ENCODE peak calls at places on chromosome 10, in five cellular contexts. V, I, H, X and Q are unnamed samples.
A peak's percentile ranks its signal among the peaks of the same experiment; 100 is the strongest.

GRCh38 chr10:3778708-3779108 is 6.3 kb downstream of the KLF6 start:
- DNase-seq in V (peak; percentile 62), I (no peak), H (peak; percentile 12), X (peak; percentile 33), Q (peak; percentile 49)

GRCh38 chr10:326894-327635 is 191.8 kb downstream of the ZMYND11 start:
- DNase-seq in V (no peak), I (no peak), H (no peak), X (no peak), Q (no peak)

GRCh38 chr10:95236068-95236903 is 42.2 kb downstream of the ACSM6 start:
- DNase-seq in V (peak; percentile 81), I (no peak), H (peak; percentile 85), X (peak; percentile 83), Q (peak; percentile 59)

GRCh38 chr10:71829171-71829570 is 21.9 kb downstream of the PSAP start:
- DNase-seq in V (no peak), I (peak; percentile 88), H (no peak), X (no peak), Q (peak; percentile 53)

GRCh38 chr10:78371118-78371517 is 337.5 kb downstream of the RPS24 start:
- DNase-seq in V (no peak), I (no peak), H (peak; percentile 19), X (no peak), Q (peak; percentile 10)

GRCh38 chr10:29877798-29878491 is 181.4 kb downstream of the JCAD start:
- DNase-seq in V (no peak), I (no peak), H (no peak), X (no peak), Q (no peak)

GRCh38 chr10:28432210-28432676 is 100.7 kb upstream of the WAC start:
- DNase-seq in V (peak; percentile 65), I (peak; percentile 2), H (peak; percentile 49), X (peak; percentile 53), Q (peak; percentile 82)

GRCh38 chr10:13784067-13784466 is 197.3 kb downstream of the PRPF18 start:
- DNase-seq in V (no peak), I (no peak), H (peak; percentile 30), X (peak; percentile 62), Q (peak; percentile 67)

GRCh38 chr10:15236340-15236739 is 67.8 kb upstream of the NMT2 start:
- DNase-seq in V (peak; percentile 27), I (no peak), H (peak; percentile 15), X (no peak), Q (peak; percentile 38)

GRCh38 chr10:74099836-74100235 is 50.8 kb downstream of the AP3M1 start:
- DNase-seq in V (no peak), I (no peak), H (no peak), X (peak; percentile 74), Q (no peak)

GRCh38 chr10:74107391-74107790 is 43.2 kb downstream of the AP3M1 start:
- DNase-seq in V (no peak), I (no peak), H (no peak), X (no peak), Q (no peak)

GRCh38 chr10:74104480-74104879 is 46.1 kb downstream of the AP3M1 start:
- DNase-seq in V (no peak), I (no peak), H (no peak), X (no peak), Q (no peak)

GRCh38 chr10:74104996-74105395 is 45.6 kb downstream of the AP3M1 start:
- DNase-seq in V (no peak), I (no peak), H (no peak), X (no peak), Q (no peak)

DNA sequence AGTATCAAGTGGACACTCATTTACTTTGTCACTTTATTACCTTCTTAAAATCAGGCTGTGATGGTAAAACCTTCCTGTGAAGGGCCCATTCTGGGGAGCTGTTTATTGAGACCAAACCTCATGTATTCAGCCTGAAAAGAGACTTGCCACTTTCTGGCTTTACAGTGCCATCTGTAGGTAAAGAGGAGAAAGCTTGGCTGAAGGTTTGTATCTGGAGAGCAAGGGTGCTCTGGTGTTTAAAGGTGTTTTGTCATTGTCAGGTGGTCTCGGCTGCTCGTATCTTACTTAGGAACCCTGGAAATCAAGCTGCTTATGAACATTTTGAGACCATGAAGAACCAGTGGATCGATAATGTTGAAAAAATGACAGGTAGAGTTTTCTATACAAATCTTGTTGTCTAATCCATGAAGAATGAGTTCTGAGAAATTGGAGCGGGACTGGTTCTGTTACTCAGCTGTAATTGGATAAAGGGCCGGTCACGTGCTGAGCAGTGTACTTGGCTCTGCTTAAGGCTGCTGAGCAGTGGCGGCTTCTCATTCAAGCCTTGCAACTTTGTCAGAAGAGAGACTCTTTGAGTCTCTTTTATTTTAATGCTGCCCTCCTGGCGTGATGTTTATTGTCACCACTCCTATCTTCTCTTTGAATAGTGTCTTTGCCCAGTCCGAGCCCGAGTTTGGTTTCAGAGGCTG is 46.9 kb downstream of the AP3M1 start:
- DNase-seq in V (peak; percentile 47), I (no peak), H (no peak), X (no peak), Q (peak; percentile 71)
- TF ChIP-seq CTCF in V (peak; percentile 60), I (peak; percentile 20), H (peak; percentile 27), X (peak; percentile 34), Q (peak; percentile 68)

GRCh38 chr10:21518629-21519321 is 6.7 kb downstream of the SKIDA1 start:
- DNase-seq in V (peak; percentile 61), I (no peak), H (peak; percentile 71), X (peak; percentile 36), Q (peak; percentile 49)

GRCh38 chr10:21517134-21517982 is 8.1 kb downstream of the SKIDA1 start:
- DNase-seq in V (peak; percentile 68), I (no peak), H (peak; percentile 64), X (peak; percentile 40), Q (peak; percentile 65)

GRCh38 chr10:21519981-21520436 is 5.5 kb downstream of the SKIDA1 start:
- DNase-seq in V (peak; percentile 86), I (no peak), H (peak; percentile 85), X (peak; percentile 69), Q (peak; percentile 85)

GRCh38 chr10:21517983-21518628 is 7.4 kb downstream of the SKIDA1 start:
- DNase-seq in V (peak; percentile 83), I (no peak), H (peak; percentile 73), X (peak; percentile 58), Q (peak; percentile 65)

GRCh38 chr10:21519327-21519933 is 6.1 kb downstream of the SKIDA1 start:
- DNase-seq in V (no peak), I (no peak), H (no peak), X (no peak), Q (no peak)
- H3K4me3 ChIP-seq in V (peak overlapping the region; percentile 40), I (no peak overlapping the region), H (peak overlapping the region; percentile 70), X (peak overlapping the region; percentile 39), Q (peak overlapping the region; percentile 61)

DNA sequence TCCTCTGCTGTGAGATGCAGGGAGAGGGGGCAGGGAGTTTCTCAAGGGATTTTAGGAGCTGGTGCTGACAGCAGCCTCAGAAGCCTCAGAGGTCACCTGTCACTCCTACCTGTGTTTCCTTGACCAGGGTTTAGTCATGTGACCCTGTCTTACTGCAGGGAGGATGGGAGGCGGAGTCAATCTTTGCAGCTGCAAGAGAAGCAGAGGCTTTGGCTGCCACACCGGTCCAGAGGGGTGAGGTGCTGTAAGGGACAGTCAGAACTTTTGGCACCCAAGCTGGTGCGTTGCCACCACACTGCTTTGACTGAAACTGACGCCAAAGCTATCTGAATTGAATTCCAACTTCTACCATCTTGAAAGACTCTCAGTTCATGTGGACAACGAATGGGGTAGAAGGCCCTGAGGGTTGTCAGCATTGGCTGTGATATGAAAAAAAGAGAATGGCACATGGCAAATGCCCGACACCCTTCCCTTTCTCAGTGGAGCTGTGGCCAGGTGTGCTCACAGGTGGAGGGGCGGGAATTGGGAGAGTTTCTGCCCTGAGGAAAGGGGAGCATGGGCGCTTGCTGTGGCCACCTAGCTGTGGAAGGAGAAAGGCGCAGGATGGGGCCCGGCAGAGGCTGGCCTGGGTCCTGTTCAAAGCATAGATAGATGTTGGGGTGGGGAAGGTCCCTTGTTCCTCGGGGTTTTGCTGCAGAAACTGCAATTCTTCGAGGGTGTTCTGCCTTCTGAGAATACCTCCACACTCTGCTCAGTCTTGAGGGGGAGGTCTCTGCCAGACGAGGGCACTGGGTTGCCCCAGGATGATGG is 69.3 kb downstream of the ARHGAP22 start:
- DNase-seq in V (no peak), I (no peak), H (no peak), X (no peak), Q (no peak)
- TF ChIP-seq CTCF in V (peak; percentile 28), I (peak; percentile 6), H (no peak), X (no peak), Q (peak; percentile 36)

DNA sequence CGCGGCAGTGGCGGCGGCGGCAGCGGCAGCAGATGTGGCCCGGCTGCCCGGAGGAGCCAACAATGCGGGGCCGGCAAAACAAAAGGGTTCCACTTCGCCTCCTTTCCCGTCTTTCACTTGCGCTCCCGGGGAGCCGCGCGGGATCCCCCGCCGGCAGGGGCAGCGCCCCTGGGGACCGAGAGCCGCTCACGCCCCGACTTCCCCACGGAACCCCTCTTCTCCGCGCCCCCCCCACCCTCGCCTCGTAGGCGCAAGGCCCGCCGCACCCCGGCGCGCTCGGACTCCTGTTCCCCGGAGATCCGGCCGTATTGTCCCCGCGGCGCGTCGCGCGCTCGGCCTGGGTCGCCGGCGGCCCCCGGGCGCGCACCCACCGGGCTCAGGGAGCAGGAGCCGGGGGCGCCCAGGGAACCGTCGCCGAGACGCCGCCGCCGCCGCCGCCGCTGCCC is 854 bp downstream of the CTBP2 start:
- DNase-seq in V (no peak), I (no peak), H (no peak), X (no peak), Q (no peak)
- H3K4me3 ChIP-seq in V (peak overlapping the region; percentile 72), I (peak overlapping the region; percentile 76), H (peak overlapping the region; percentile 69), X (peak overlapping the region; percentile 75), Q (peak overlapping the region; percentile 74)

GRCh38 chr10:98858525-98858924 is 377.1 kb downstream of the HPSE2 start:
- DNase-seq in V (no peak), I (no peak), H (no peak), X (peak; percentile 5), Q (peak; percentile 5)
- TF ChIP-seq CTCF in V (no peak), I (no peak), H (no peak), X (no peak), Q (no peak)

GRCh38 chr10:74576586-74576985 is 249.8 kb upstream of the KAT6B start:
- DNase-seq in V (no peak), I (no peak), H (no peak), X (no peak), Q (no peak)

GRCh38 chr10:74575912-74576311 is 250.5 kb upstream of the KAT6B start:
- DNase-seq in V (no peak), I (no peak), H (no peak), X (no peak), Q (no peak)

DNA sequence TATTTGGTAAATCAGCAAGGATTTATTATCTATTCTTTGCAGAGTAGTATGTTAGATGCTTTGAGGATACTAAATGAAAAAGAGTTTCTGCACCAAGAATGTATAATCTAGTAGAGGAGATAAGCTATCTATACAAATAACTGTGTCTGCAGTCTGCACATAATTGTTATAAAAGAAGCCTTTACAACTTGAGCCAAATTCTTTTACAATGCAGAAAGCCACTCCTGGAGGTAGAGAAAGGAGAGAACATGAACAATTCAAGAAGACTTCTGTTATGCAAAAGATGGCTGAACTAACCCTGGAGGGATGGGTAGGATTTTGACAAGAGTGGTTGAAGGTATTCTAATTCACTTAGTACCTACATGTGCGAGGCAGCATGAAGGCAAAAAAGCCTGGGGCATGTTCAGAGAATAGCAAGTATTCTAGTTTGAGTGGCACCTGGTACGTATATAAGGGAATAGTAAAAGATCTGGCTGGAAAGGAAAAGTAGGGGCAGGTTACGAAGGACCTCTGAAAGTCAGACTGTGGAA is 251.1 kb upstream of the KAT6B start:
- DNase-seq in V (no peak), I (no peak), H (peak; percentile 16), X (no peak), Q (no peak)
- H3K4me3 ChIP-seq in V (no peak overlapping the region), I (no peak overlapping the region), H (no peak overlapping the region), X (no peak overlapping the region), Q (no peak overlapping the region)

GRCh38 chr10:128287099-128287498 is 160.9 kb upstream of the MKI67 start:
- DNase-seq in V (no peak), I (no peak), H (no peak), X (no peak), Q (no peak)
- TF ChIP-seq CTCF in V (no peak), I (no peak), H (no peak), X (no peak), Q (no peak)